ENCODE peak calls at places on chromosomes 4 and X, in six cellular contexts. L is mesothelial cell of epicardium; X is NCI-H1105; M is stimulated activated CD4-positive, alpha-beta T cell treated with anti-CD3 and anti-CD28 coated beads, Interleukin-12 subunit alpha, Interleukin-12 subunit beta, amount 100 ng/mL, for 48 hours; F is Calu3; S is H9. Z is an unnamed sample.

GRCh38 chrX:115940888-115941332 is 229.6 kb upstream of the AGTR2 start:
- DNase-seq in M (no peak), X (no peak), S (peak), F (no peak), L (no peak), Z (no peak)

GRCh38 chrX:132908891-132909290 is 49.5 kb downstream of the HS6ST2 start:
- DNase-seq in S (no peak), M (no peak), F (no peak), X (no peak), L (no peak), Z (no peak)

GRCh38 chrX:123860506-123860840 is 620 bp downstream of the XIAP start:
- DNase-seq in X (no peak), M (no peak), S (no peak), L (no peak), F (no peak), Z (peak)

GRCh38 chr4:32135642-32136041 is 1415.5 kb downstream of the PCDH7 start:
- DNase-seq in M (no peak), L (no peak), X (no peak), S (no peak), F (no peak), Z (peak)

GRCh38 chr4:55172694-55173287 is 47.4 kb upstream of the KDR start:
- DNase-seq in X (no peak), M (no peak), L (no peak), F (peak), S (no peak), Z (peak)

GRCh38 chr4:17736484-17736883 is 44.9 kb downstream of the FAM184B start:
- DNase-seq in L (no peak), M (no peak), F (no peak), X (no peak), S (no peak), Z (no peak)

GRCh38 chr4:147518846-147519767 is 38.2 kb downstream of the EDNRA start:
- DNase-seq in F (peak), X (no peak), M (peak), L (no peak), S (peak), Z (peak)

GRCh38 chr4:108512615-108513505 is 107.5 kb upstream of the RPL34 start:
- DNase-seq in X (peak), M (peak), L (peak), S (peak), F (peak), Z (peak)

GRCh38 chrX:31546130-31546529 is 474.3 kb upstream of the FTHL17 start:
- DNase-seq in X (no peak), F (peak), M (no peak), S (no peak), L (no peak), Z (peak)

GRCh38 chrX:47497274-47497673 is 14.3 kb upstream of the ZNF41 start:
- DNase-seq in S (no peak), F (no peak), M (no peak), X (no peak), L (no peak), Z (peak)

GRCh38 chr4:3388461-3389185 is 53.1 kb upstream of the HGFAC start:
- DNase-seq in F (no peak), M (no peak), X (no peak), L (no peak), S (no peak), Z (peak)

GRCh38 chr4:137641554-137641953 is 109.3 kb upstream of the PCDH18 start:
- DNase-seq in L (no peak), X (no peak), F (no peak), S (no peak), M (no peak), Z (no peak)

GRCh38 chr4:80049402-80049801 is 23.6 kb downstream of the ANTXR2 start:
- DNase-seq in L (no peak), X (no peak), M (no peak), S (no peak), F (no peak), Z (no peak)

GRCh38 chr4:88907478-88907877 is 149.5 kb downstream of the FAM13A start:
- DNase-seq in M (no peak), F (no peak), X (no peak), S (no peak), L (no peak), Z (peak)

GRCh38 chrX:45347877-45348675 is 147.4 kb upstream of the DIPK2B start:
- DNase-seq in S (no peak), M (no peak), F (no peak), L (no peak), X (no peak), Z (peak)

GRCh38 chr4:55175779-55176231 is 50.4 kb upstream of the KDR start:
- DNase-seq in M (no peak), X (no peak), S (no peak), F (no peak), L (no peak), Z (peak)

GRCh38 chr4:38983756-38984647 is 48.2 kb downstream of the TMEM156 start:
- DNase-seq in L (no peak), S (no peak), M (no peak), F (no peak), X (no peak), Z (no peak)

GRCh38 chrX:70038951-70039350 is 10.8 kb downstream of the AWAT2 start:
- DNase-seq in X (peak), S (no peak), F (no peak), M (no peak), L (no peak), Z (peak)

GRCh38 chr4:63795301-63795700 is 613.9 kb downstream of the TECRL start:
- DNase-seq in F (no peak), M (no peak), S (no peak), X (no peak), L (no peak), Z (no peak)

GRCh38 chr4:90081432-90082195 is 45.6 kb upstream of the CCSER1 start:
- DNase-seq in X (no peak), M (no peak), S (no peak), L (no peak), F (no peak), Z (no peak)

GRCh38 chr4:20326460-20326859 is 74.8 kb downstream of the SLIT2 start:
- DNase-seq in L (no peak), M (no peak), F (no peak), S (no peak), X (no peak), Z (no peak)

GRCh38 chrX:19515615-19516105 is 352 bp upstream of the MAP3K15 start:
- DNase-seq in S (no peak), F (no peak), L (no peak), X (no peak), M (no peak), Z (no peak)

GRCh38 chr4:93436000-93436626 is 392.4 kb upstream of the ATOH1 start:
- DNase-seq in S (no peak), X (no peak), M (no peak), L (no peak), F (no peak), Z (no peak)

GRCh38 chrX:108439434-108439883 is at the start of gene COL4A5:
- DNase-seq in X (peak), M (no peak), L (peak), S (peak), F (peak), Z (peak)

GRCh38 chrX:118756111-118756510 is 28.7 kb downstream of the IL13RA1 start:
- DNase-seq in X (no peak), M (no peak), L (no peak), F (no peak), S (no peak), Z (no peak)

GRCh38 chr4:158664806-158665205 is 6.9 kb downstream of the C4orf46 start:
- DNase-seq in X (no peak), S (no peak), F (no peak), M (no peak), L (no peak), Z (no peak)

GRCh38 chr4:45662996-45663395 is 460.9 kb downstream of the GABRG1 start:
- DNase-seq in F (peak), X (peak), S (no peak), M (no peak), L (peak), Z (peak)

GRCh38 chrX:40418413-40419195 is 162.2 kb upstream of the ATP6AP2 start:
- DNase-seq in F (peak), S (no peak), M (no peak), X (no peak), L (no peak), Z (no peak)